ENCODE peak calls at places on chromosomes 13 and 19, in six cellular contexts. U, M, P, N, S and E are unnamed samples.

GRCh38 chr13:42925626-42926025 is 66.4 kb downstream of the EPSTI1 start:
- DNase-seq in S (no peak), M (no peak), U (no peak), P (no peak), N (no peak), E (no peak)

GRCh38 chr19:55525289-55526101 is 11.4 kb downstream of the SBK2 start:
- DNase-seq in S (no peak), U (peak), N (no peak), P (no peak), M (no peak), E (no peak)

GRCh38 chr19:12939908-12940533 is 1.6 kb downstream of the CALR start:
- DNase-seq in M (no peak), P (no peak), S (no peak), U (no peak), N (no peak), E (no peak)

GRCh38 chr19:32828139-32828538 is 41.4 kb downstream of the SLC7A9 start:
- DNase-seq in M (no peak), U (peak), S (no peak), N (no peak), P (no peak), E (no peak)

GRCh38 chr19:45782820-45783785 is 813 bp upstream of the DMPK start:
- DNase-seq in U (no peak), M (peak), N (no peak), S (no peak), P (peak), E (no peak)

GRCh38 chr19:47790398-47790814 is 11.9 kb downstream of the SELENOW start:
- DNase-seq in U (peak), N (peak), S (peak), P (peak), M (peak), E (peak)

GRCh38 chr13:35514166-35514565 is 37.7 kb upstream of the MAB21L1 start:
- DNase-seq in P (no peak), N (no peak), S (no peak), U (no peak), M (no peak), E (no peak)

GRCh38 chr13:37134411-37135041 is 29.1 kb upstream of the CSNK1A1L start:
- DNase-seq in S (no peak), N (peak), M (peak), P (peak), U (peak), E (no peak)

GRCh38 chr13:94073006-94073744 is 406.3 kb downstream of the DCT start:
- DNase-seq in P (peak), S (no peak), U (no peak), M (peak), N (no peak), E (no peak)

GRCh38 chr13:68784275-68784674 is 1323.4 kb upstream of the ATXN8OS start:
- DNase-seq in M (no peak), P (no peak), U (no peak), N (no peak), S (no peak), E (no peak)

GRCh38 chr19:53795019-53795418 is 29.1 kb downstream of the NLRP12 start:
- DNase-seq in U (no peak), M (no peak), P (no peak), S (no peak), N (no peak), E (no peak)

GRCh38 chr19:35704218-35704617 is at the start of gene ZBTB32:
- DNase-seq in N (no peak), S (no peak), M (peak), U (peak), P (peak), E (peak)

GRCh38 chr19:15937771-15938170 is 3.4 kb upstream of the CYP4F11 start:
- DNase-seq in M (no peak), N (no peak), U (no peak), P (no peak), S (no peak), E (no peak)

GRCh38 chr19:49567722-49568454 is 12.5 kb downstream of the NOSIP start:
- DNase-seq in M (no peak), S (no peak), N (no peak), P (no peak), U (no peak), E (no peak)

GRCh38 chr19:12261554-12261953 is 33.1 kb downstream of the ZNF44 start:
- DNase-seq in S (no peak), N (no peak), U (no peak), P (no peak), M (no peak), E (no peak)

DNA sequence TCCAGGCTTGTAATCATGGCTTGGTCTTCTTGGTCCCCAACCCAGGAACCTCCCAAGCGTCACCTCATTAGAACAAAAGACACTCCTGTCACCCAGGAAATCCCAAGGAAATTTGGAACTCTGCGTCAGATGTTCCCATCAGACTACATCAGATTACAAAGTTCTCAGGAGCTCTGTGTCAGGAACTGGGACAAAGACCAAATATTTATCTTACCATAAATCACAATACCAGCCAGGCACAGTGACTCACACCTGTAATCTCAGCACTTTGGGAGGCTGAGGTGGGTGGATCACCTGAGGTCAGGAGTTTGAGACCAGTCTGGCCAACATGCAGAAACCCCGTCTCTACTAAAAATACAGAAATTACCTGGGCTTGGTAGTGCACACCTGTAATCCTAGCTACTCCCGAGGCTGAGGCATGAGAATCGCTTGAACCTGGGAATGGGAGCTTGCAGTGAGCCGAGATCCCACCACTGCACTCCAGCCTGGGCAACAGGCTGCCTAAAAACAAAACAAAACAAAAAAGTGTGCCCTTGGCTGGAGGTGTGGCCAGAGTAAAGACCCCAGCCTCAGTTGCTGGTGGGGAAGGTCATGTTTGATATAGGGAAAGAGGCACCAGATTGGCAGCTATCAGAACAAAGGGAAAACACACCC is 16.7 kb upstream of the CCDC124 start:
- DNase-seq in S (no peak), P (no peak), U (no peak), M (no peak), N (peak), E (no peak)
- H3K23ac ChIP-seq in S (no peak), P (no peak), U (no peak), M (no peak), N (no peak), E (no peak)

GRCh38 chr19:8343483-8343844 is 402 bp upstream of the KANK3 start:
- DNase-seq in U (no peak), N (no peak), M (no peak), P (no peak), S (no peak), E (no peak)

GRCh38 chr19:8340341-8341096 is 2.5 kb downstream of the KANK3 start:
- DNase-seq in S (no peak), N (no peak), U (no peak), M (peak), P (no peak), E (no peak)

GRCh38 chr19:8342684-8343482 is at the start of gene KANK3:
- DNase-seq in N (peak), M (peak), P (peak), S (peak), U (peak), E (peak)

GRCh38 chr19:8338835-8339234 is 4.2 kb downstream of the KANK3 start:
- DNase-seq in N (no peak), P (no peak), S (no peak), M (no peak), U (no peak), E (no peak)

DNA sequence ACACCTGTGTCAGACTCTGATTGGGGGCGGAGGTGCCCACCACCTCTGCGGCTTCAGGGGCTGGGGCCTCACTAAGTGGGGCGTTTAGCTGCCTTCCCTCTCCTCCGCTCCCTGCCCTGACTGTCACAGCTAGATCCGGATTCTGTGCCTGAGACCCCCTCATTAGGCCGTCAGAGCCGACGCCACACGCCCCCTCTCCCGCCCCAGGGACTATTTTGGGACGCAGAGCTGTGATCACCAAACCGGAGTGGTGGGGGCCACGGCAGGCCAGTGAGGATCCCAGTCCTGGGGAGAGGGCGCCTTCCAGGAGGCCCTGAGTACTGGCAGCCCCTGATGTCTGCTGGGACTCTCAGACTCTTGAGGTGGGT is 762 bp downstream of the KANK3 start:
- DNase-seq in U (no peak), M (no peak), N (no peak), P (no peak), S (no peak), E (no peak)
- H3K4me3 ChIP-seq in U (no peak), M (no peak), N (no peak), P (no peak), S (no peak), E (no peak)

DNA sequence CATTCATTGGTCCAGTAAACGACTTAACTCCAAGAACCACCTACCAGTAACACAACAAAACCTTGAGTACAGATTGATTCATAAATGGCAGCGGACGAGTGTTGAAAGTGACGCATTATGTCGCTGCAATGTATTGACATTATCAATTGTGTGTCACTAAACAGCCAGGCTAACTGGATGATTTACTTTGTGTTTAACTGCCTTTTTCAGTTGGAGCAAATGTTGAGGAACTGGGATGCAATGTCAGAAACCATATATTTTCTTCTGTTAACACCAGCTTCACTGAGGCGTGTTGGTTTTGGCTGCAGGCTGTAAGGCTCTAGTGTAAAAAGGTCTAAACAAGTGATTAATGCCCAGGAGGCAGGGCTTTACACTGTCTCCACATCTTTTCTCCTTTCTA is 80.2 kb downstream of the GGACT start:
- DNase-seq in M (no peak), N (no peak), U (no peak), S (no peak), P (no peak), E (no peak)
- H3K23ac ChIP-seq in M (no peak), N (no peak), U (no peak), S (no peak), P (no peak), E (no peak)

GRCh38 chr19:28544451-28545261 is 668.3 kb downstream of the UQCRFS1 start:
- DNase-seq in M (no peak), N (no peak), U (no peak), S (no peak), P (no peak), E (no peak)

GRCh38 chr19:28543244-28543776 is 669.6 kb downstream of the UQCRFS1 start:
- DNase-seq in U (no peak), M (no peak), P (no peak), S (no peak), N (no peak), E (no peak)

GRCh38 chr19:28549680-28550277 is 663.2 kb downstream of the UQCRFS1 start:
- DNase-seq in N (no peak), P (no peak), S (no peak), M (no peak), U (no peak), E (no peak)

GRCh38 chr19:28542394-28543243 is 670.3 kb downstream of the UQCRFS1 start:
- DNase-seq in U (no peak), M (no peak), P (no peak), N (no peak), S (no peak), E (no peak)

GRCh38 chr19:28546148-28546685 is 666.7 kb downstream of the UQCRFS1 start:
- DNase-seq in M (no peak), N (no peak), U (no peak), S (no peak), P (no peak), E (no peak)
- H3K4me3 ChIP-seq in M (no peak), N (no peak), U (no peak), S (no peak), P (no peak), E (no peak)

GRCh38 chr13:98278068-98278619 is 101.1 kb upstream of the RNF113B start:
- DNase-seq in N (no peak), U (no peak), P (no peak), M (no peak), S (no peak), E (no peak)
- H3K23ac ChIP-seq in N (peak), U (no peak), P (peak), M (no peak), S (no peak), E (no peak)